ENCODE peak calls at places on chromosomes 11 and 22, in ten cellular contexts. K is ovary, M is tibial nerve, O is A549, W is sigmoid colon, Y is GM12878, D is K562, Z is HepG2, G is stomach, N is H1. R is an unnamed sample.

GRCh38 chr11:125935056-125935455 is 10.8 kb upstream of the VSIG10L2 start:
- DNase-seq in K (no peak), M (no peak), O (no peak), W (no peak), Y (no peak), D (no peak), Z (no peak), G (no peak), N (no peak), R (no peak)

GRCh38 chr11:111944139-111944538 is 7.0 kb downstream of the DIXDC1 start:
- DNase-seq in K (no peak), M (no peak), O (no peak), W (no peak), Y (no peak), D (no peak), Z (peak), G (no peak), N (no peak), R (no peak)

GRCh38 chr11:64999478-64999877 is 2.7 kb upstream of the BATF2 start:
- DNase-seq in K (no peak), M (no peak), O (no peak), W (no peak), Y (no peak), D (no peak), Z (no peak), G (no peak), N (no peak), R (peak)

GRCh38 chr11:134224710-134225662 is 515 bp downstream of the VPS26B start:
- DNase-seq in K (peak), M (peak), O (peak), W (peak), Y (no peak), D (peak), Z (peak), G (peak), N (no peak), R (peak)

GRCh38 chr11:61695917-61696316 is 15.7 kb downstream of the DAGLA start:
- DNase-seq in K (peak), M (peak), O (peak), W (peak), Y (peak), D (no peak), Z (no peak), G (peak), N (peak), R (peak)

GRCh38 chr11:2795491-2795991 is 90.0 kb downstream of the CDKN1C start:
- DNase-seq in K (peak), M (peak), O (no peak), W (peak), Y (no peak), D (no peak), Z (no peak), G (no peak), N (peak), R (peak)

GRCh38 chr11:46210133-46210636 is 67.3 kb upstream of the CREB3L1 start:
- DNase-seq in K (no peak), M (no peak), O (peak), W (no peak), Y (peak), D (peak), Z (peak), G (no peak), N (peak), R (no peak)

GRCh38 chr11:613369-613968 is 2.3 kb downstream of the IRF7 start:
- DNase-seq in K (peak), M (peak), O (peak), W (no peak), Y (no peak), D (peak), Z (no peak), G (peak), N (peak), R (peak)

GRCh38 chr11:93542753-93543246 is 391 bp downstream of the SMCO4 start:
- DNase-seq in K (peak), M (no peak), O (no peak), W (peak), Y (no peak), D (peak), Z (no peak), G (peak), N (peak), R (peak)

GRCh38 chr11:20337526-20338154 is 25.9 kb upstream of the HTATIP2 start:
- DNase-seq in K (no peak), M (no peak), O (peak), W (no peak), Y (no peak), D (peak), Z (peak), G (no peak), N (peak), R (peak)

DNA sequence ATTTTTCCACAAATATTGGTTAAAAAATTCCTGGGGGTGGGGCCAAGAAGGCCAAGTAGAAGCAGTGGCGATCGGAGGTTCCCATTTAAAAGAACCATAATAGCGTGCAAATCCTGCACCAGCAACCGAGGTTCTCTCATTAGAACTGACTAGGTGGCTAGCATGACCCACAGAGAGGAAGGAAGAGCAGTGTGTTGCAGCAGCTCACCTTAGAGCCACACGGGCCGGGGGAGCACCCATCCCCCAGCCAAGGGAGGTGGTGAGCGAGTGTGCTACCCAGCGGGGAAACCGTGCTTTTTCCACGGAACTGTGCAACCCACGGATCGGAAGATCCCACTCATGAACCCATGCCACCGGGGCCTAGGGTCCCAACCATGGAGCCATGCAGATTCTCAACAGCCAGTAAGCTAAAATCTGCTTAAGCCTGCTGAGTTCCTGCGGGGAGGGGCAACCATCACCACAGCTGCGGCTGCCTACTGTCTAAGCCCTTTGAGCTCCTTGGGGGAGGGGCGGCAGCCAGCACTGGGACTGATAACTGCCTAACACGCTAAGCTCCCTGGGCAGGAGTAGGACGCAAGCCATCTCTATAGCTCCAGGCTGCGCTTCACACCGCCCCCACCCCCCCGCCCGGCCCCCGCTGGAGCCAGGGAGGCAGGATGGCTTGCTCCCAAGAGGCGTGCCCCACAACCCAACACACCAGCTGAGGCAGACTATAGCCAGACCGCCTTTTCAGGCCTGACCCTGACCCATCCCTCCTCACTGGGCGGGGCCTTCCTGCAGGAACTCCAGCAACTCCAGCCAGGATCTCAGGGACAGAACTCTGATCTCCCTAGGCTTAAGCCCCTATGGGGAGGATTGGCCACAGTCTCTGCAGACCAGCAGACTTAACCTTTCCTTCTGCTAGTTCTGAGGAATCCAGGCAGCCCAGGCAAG is 20.9 kb upstream of the HTATIP2 start:
- DNase-seq in K (no peak), M (no peak), O (no peak), W (no peak), Y (no peak), D (no peak), Z (peak), G (no peak), N (peak), R (no peak)
- H3K4me3 ChIP-seq in K (no peak), M (no peak), O (no peak), W (no peak), Y (no peak), D (no peak), Z (no peak), G (no peak), N (peak), R (no peak)

DNA sequence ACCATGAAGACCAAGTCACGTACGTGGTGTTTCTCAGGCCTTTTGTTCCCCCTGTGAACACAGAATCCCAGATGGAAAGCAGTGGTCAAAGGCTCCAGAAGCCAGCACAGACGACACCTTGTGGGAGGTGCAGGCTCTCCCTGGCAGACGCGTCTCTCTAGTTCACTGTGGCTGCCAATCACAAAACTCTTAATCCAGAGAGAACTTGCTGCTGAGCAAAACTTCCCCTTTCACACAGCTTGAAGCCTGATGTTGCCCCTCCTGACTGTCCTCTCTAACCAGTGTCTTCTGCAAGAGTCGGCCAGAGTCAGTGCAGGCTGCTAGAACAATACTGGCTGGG is 67.1 kb downstream of the PIWIL3 start:
- DNase-seq in K (no peak), M (no peak), O (no peak), W (no peak), Y (no peak), D (peak), Z (no peak), G (no peak), N (peak), R (peak)
- TF ChIP-seq EP300 in K (no peak), M (no peak), O (no peak), W (no peak), Y (no peak), D (no peak), Z (no peak), G (no peak), N (no peak), R (no peak)

GRCh38 chr11:113833151-113833550 is 42.2 kb downstream of the USP28 start:
- DNase-seq in K (no peak), M (no peak), O (no peak), W (no peak), Y (no peak), D (no peak), Z (peak), G (no peak), N (no peak), R (no peak)
- H3K4me3 ChIP-seq in K (no peak), M (no peak), O (no peak), W (no peak), Y (no peak), D (no peak), Z (no peak), G (no peak), N (no peak), R (no peak)

DNA sequence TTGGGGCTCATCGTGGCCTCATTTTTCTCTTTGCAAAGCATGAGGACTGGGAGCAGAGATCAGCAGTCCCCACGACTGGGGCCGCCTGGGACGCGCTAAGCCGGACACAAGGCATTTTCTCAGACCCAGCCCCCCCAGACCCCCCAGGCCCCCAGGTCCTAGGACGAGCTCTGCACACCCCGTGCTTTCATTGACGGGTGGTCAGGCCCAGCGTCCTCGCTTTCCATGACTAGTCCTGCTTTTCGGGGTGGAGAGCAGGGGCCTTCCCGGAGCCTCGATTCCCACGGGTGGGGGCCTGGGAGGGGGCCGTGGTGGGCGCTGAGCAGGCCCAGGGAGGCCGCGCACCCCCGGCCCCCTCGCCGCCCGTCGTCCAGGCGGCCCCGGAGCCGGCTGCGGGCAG is 10.7 kb upstream of the LINC01488 start:
- DNase-seq in K (no peak), M (no peak), O (no peak), W (no peak), Y (no peak), D (no peak), Z (no peak), G (no peak), N (no peak), R (no peak)
- TF ChIP-seq EP300 in K (no peak), M (no peak), O (no peak), W (no peak), Y (no peak), D (no peak), Z (no peak), G (no peak), N (no peak), R (no peak)